ENCODE peak calls at places on chromosomes 7 and 10, in ten cellular contexts. O is left lung; A is naive thymus-derived CD8-positive, alpha-beta T cell; M is pancreas; X is Right ventricle myocardium superior; R is aorta; T is gastroesophageal sphincter; G is gastrocnemius medialis; E is Right ventricle myocardium inferior; H is GM12878. C is an unnamed sample.

GRCh38 chr7:93138576-93138975 is 9.6 kb downstream of the SAMD9L start:
- ATAC-seq in T (no peak), X (no peak), A (no peak), E (no peak), R (no peak), O (no peak), M (no peak), G (no peak), H (no peak), C (no peak)

GRCh38 chr7:28112883-28113540 is 67.6 kb downstream of the JAZF1 start:
- ATAC-seq in G (peak), X (no peak), T (peak), A (no peak), M (peak), E (peak), R (peak), O (peak), H (no peak), C (no peak)

GRCh38 chr10:131790021-131790420 is 110.8 kb upstream of the PPP2R2D start:
- ATAC-seq in X (no peak), H (no peak), E (no peak), O (no peak), M (no peak), A (no peak), T (no peak), R (no peak), G (peak), C (no peak)

GRCh38 chr10:93751832-93752231 is 5.9 kb upstream of the LGI1 start:
- ATAC-seq in X (peak), G (peak), M (peak), O (peak), A (no peak), E (peak), T (peak), R (no peak), H (peak), C (peak)

GRCh38 chr10:526651-527312 is 162.7 kb downstream of the DIP2C start:
- ATAC-seq in G (no peak), E (peak), X (no peak), A (no peak), O (no peak), R (no peak), H (peak), M (no peak), T (no peak), C (peak)

GRCh38 chr10:117684673-117685211 is 142.2 kb downstream of the EMX2 start:
- ATAC-seq in R (peak), X (no peak), H (peak), G (no peak), M (peak), T (peak), O (peak), A (no peak), E (no peak), C (no peak)

GRCh38 chr10:43390791-43391190 is 18.2 kb downstream of the HNRNPF start:
- ATAC-seq in O (peak), X (peak), A (peak), G (peak), H (peak), E (peak), T (peak), M (peak), R (no peak), C (no peak)

GRCh38 chr7:157791666-157792065 is 454.9 kb downstream of the DNAJB6 start:
- ATAC-seq in T (no peak), M (no peak), H (no peak), X (no peak), O (no peak), E (no peak), A (no peak), G (no peak), R (no peak), C (no peak)

GRCh38 chr7:98286093-98286525 is 4.6 kb downstream of the BRI3 start:
- ATAC-seq in O (peak), E (peak), G (peak), R (no peak), M (peak), T (peak), H (no peak), X (peak), A (no peak), C (no peak)

GRCh38 chr10:14182781-14183180 is 147.9 kb downstream of the FRMD4A start:
- ATAC-seq in G (no peak), T (no peak), X (no peak), O (no peak), M (no peak), E (no peak), H (no peak), A (no peak), R (no peak), C (no peak)

GRCh38 chr7:27923308-27923980 is 183.5 kb downstream of the TAX1BP1 start:
- ATAC-seq in E (peak), R (no peak), H (no peak), G (no peak), O (no peak), A (no peak), X (peak), M (no peak), T (no peak), C (peak)

GRCh38 chr7:132455306-132455705 is 121.0 kb downstream of the PLXNA4 start:
- ATAC-seq in A (peak), R (no peak), X (no peak), M (no peak), E (no peak), H (no peak), O (no peak), G (no peak), T (no peak), C (no peak)

GRCh38 chr7:106354822-106355221 is 70.0 kb upstream of the NAMPT start:
- ATAC-seq in R (no peak), G (no peak), A (no peak), E (no peak), O (no peak), M (no peak), T (no peak), X (no peak), H (no peak), C (no peak)

GRCh38 chr7:41047192-41047591 is 655.7 kb downstream of the INHBA start:
- ATAC-seq in H (peak), T (no peak), E (peak), A (no peak), X (peak), M (no peak), R (no peak), G (no peak), O (no peak), C (no peak)

C was measured in stimulated activated memory B cell treated with anti-CD40 and anti-IgM and Interleukin-4, amounts not matched to agents 10 μg/mL and 1 μg/mL and 100 μg/mL, for 72 hours.